ENCODE peak calls at places on chromosome 11, in seven cellular contexts. X is head of caudate nucleus; S is pons; T is activated T-cell treated with anti-CD3 and anti-CD28 coated beads, Interleukin-2, amount 50 U/mL, for 4 hours; G is choroid plexus epithelial cell; K is progenitor cell of endocrine pancreas; J is SK-MEL-5. H is an unnamed sample.

GRCh38 chr11:3614742-3615171 is 27.0 kb downstream of the ART5 start:
- DNase-seq in X (no peak), S (peak; percentile 32), T (peak; percentile 16), G (no peak), K (no peak), J (no peak), H (peak; percentile 79)

GRCh38 chr11:96155627-96156378 is 187.2 kb downstream of the MAML2 start:
- DNase-seq in X (no peak), S (peak; percentile 74), T (peak; percentile 52), G (peak; percentile 100), K (no peak), J (peak; percentile 89), H (no peak)

GRCh38 chr11:70487763-70488162 is 89.4 kb downstream of the CTTN start:
- DNase-seq in X (no peak), S (no peak), T (no peak), G (no peak), K (no peak), J (no peak), H (no peak)

GRCh38 chr11:1070594-1071462 is 3.8 kb upstream of the MUC2 start:
- DNase-seq in X (no peak), S (no peak), T (no peak), G (no peak), K (no peak), J (no peak), H (no peak)

GRCh38 chr11:39570526-39570925 is 1888.9 kb downstream of the LRRC4C start:
- DNase-seq in X (no peak), S (no peak), T (no peak), G (no peak), K (no peak), J (no peak), H (peak; percentile 86)

GRCh38 chr11:88175004-88175706 is at the start of gene RAB38:
- DNase-seq in X (no peak), S (no peak), T (peak; percentile 5), G (peak; percentile 20), K (peak; percentile 48), J (peak; percentile 84), H (peak; percentile 94)

GRCh38 chr11:82792319-82792718 is 58.7 kb upstream of the FAM181B start:
- DNase-seq in X (no peak), S (no peak), T (no peak), G (no peak), K (no peak), J (no peak), H (peak; percentile 64)

GRCh38 chr11:30329150-30329940 is 6.4 kb downstream of the ARL14EP start:
- DNase-seq in X (no peak), S (no peak), T (no peak), G (no peak), K (no peak), J (no peak), H (no peak)

GRCh38 chr11:91305402-91305801 is 919.2 kb upstream of the FAT3 start:
- DNase-seq in X (no peak), S (no peak), T (no peak), G (no peak), K (no peak), J (no peak), H (no peak)

GRCh38 chr11:9943346-9944110 is 279.7 kb downstream of the SWAP70 start:
- DNase-seq in X (no peak), S (no peak), T (no peak), G (peak; percentile 98), K (no peak), J (no peak), H (no peak)

GRCh38 chr11:123798079-123798478 is 8.1 kb downstream of the OR6M1 start:
- DNase-seq in X (no peak), S (no peak), T (no peak), G (no peak), K (no peak), J (no peak), H (peak; percentile 24)

GRCh38 chr11:67056640-67057409 is at the start of gene RHOD:
- DNase-seq in X (no peak), S (no peak), T (peak; percentile 20), G (peak; percentile 31), K (peak; percentile 60), J (no peak), H (no peak)

GRCh38 chr11:113331988-113332387 is 17.6 kb downstream of the TTC12 start:
- DNase-seq in X (no peak), S (no peak), T (no peak), G (no peak), K (no peak), J (no peak), H (no peak)

GRCh38 chr11:85755285-85755684 is 55.7 kb downstream of the SYTL2 start:
- DNase-seq in X (no peak), S (no peak), T (no peak), G (no peak), K (no peak), J (no peak), H (no peak)

GRCh38 chr11:67436459-67437081 is 912 bp downstream of the PTPRCAP start:
- DNase-seq in X (no peak), S (no peak), T (peak; percentile 55), G (no peak), K (no peak), J (no peak), H (peak; percentile 30)

GRCh38 chr11:78690588-78690987 is 115.9 kb upstream of the NARS2 start:
- DNase-seq in X (no peak), S (no peak), T (no peak), G (no peak), K (no peak), J (no peak), H (no peak)

H was measured in OCI-M1.